ENCODE peak calls at places on chromosome 11, in nine cellular contexts. One of them, this sample, is unnamed.

GRCh38 chr11:1401656-1402221 is 12.0 kb downstream of the BRSK2 start:
- DNase-seq in K562: peak
- DNase-seq in hippocampal formation: peak
- DNase-seq in GM12864: no peak
- DNase-seq in activated CD4-positive, alpha-beta T cell treated with anti-CD3 and anti-CD28 coated beads, Interleukin-2, amount 10 ng/mL, durations not matched to agents 7 days and 5 days: peak
- DNase-seq in T1000: no peak
- DNase-seq in choroid plexus epithelial cell: peak
- DNase-seq in NCI-H345: peak
- DNase-seq in stimulated activated CD8-positive, alpha-beta memory T cell treated with anti-CD3 and anti-CD28 coated beads, Interleukin-15, amount 100 ng/mL, for 4 hours: no peak
- DNase-seq in this sample: peak

GRCh38 chr11:65977621-65978390 is 16.3 kb downstream of the SART1 start:
- DNase-seq in K562: no peak
- DNase-seq in hippocampal formation: no peak
- DNase-seq in GM12864: no peak
- DNase-seq in activated CD4-positive, alpha-beta T cell treated with anti-CD3 and anti-CD28 coated beads, Interleukin-2, amount 10 ng/mL, durations not matched to agents 7 days and 5 days: no peak
- DNase-seq in T1000: no peak
- DNase-seq in choroid plexus epithelial cell: no peak
- DNase-seq in NCI-H345: no peak
- DNase-seq in stimulated activated CD8-positive, alpha-beta memory T cell treated with anti-CD3 and anti-CD28 coated beads, Interleukin-15, amount 100 ng/mL, for 4 hours: no peak
- DNase-seq in this sample: no peak

GRCh38 chr11:121723261-121723741 is 270.5 kb upstream of the SORL1-AS1 start:
- DNase-seq in K562: no peak
- DNase-seq in hippocampal formation: peak
- DNase-seq in GM12864: no peak
- DNase-seq in activated CD4-positive, alpha-beta T cell treated with anti-CD3 and anti-CD28 coated beads, Interleukin-2, amount 10 ng/mL, durations not matched to agents 7 days and 5 days: no peak
- DNase-seq in T1000: no peak
- DNase-seq in choroid plexus epithelial cell: peak
- DNase-seq in NCI-H345: no peak
- DNase-seq in stimulated activated CD8-positive, alpha-beta memory T cell treated with anti-CD3 and anti-CD28 coated beads, Interleukin-15, amount 100 ng/mL, for 4 hours: no peak
- DNase-seq in this sample: no peak

GRCh38 chr11:57792060-57792541 is 30.5 kb downstream of the CTNND1 start:
- DNase-seq in K562: peak
- DNase-seq in hippocampal formation: no peak
- DNase-seq in GM12864: peak
- DNase-seq in activated CD4-positive, alpha-beta T cell treated with anti-CD3 and anti-CD28 coated beads, Interleukin-2, amount 10 ng/mL, durations not matched to agents 7 days and 5 days: peak
- DNase-seq in T1000: no peak
- DNase-seq in choroid plexus epithelial cell: peak
- DNase-seq in NCI-H345: no peak
- DNase-seq in stimulated activated CD8-positive, alpha-beta memory T cell treated with anti-CD3 and anti-CD28 coated beads, Interleukin-15, amount 100 ng/mL, for 4 hours: peak
- DNase-seq in this sample: peak

GRCh38 chr11:13040969-13041561 is 31.9 kb downstream of the RASSF10 start:
- DNase-seq in K562: peak
- DNase-seq in hippocampal formation: no peak
- DNase-seq in GM12864: no peak
- DNase-seq in activated CD4-positive, alpha-beta T cell treated with anti-CD3 and anti-CD28 coated beads, Interleukin-2, amount 10 ng/mL, durations not matched to agents 7 days and 5 days: no peak
- DNase-seq in T1000: no peak
- DNase-seq in choroid plexus epithelial cell: no peak
- DNase-seq in NCI-H345: peak
- DNase-seq in stimulated activated CD8-positive, alpha-beta memory T cell treated with anti-CD3 and anti-CD28 coated beads, Interleukin-15, amount 100 ng/mL, for 4 hours: no peak
- DNase-seq in this sample: no peak

GRCh38 chr11:35412285-35412684 is 7.1 kb downstream of the SLC1A2 start:
- DNase-seq in K562: peak
- DNase-seq in hippocampal formation: no peak
- DNase-seq in GM12864: no peak
- DNase-seq in activated CD4-positive, alpha-beta T cell treated with anti-CD3 and anti-CD28 coated beads, Interleukin-2, amount 10 ng/mL, durations not matched to agents 7 days and 5 days: no peak
- DNase-seq in T1000: no peak
- DNase-seq in choroid plexus epithelial cell: no peak
- DNase-seq in NCI-H345: no peak
- DNase-seq in stimulated activated CD8-positive, alpha-beta memory T cell treated with anti-CD3 and anti-CD28 coated beads, Interleukin-15, amount 100 ng/mL, for 4 hours: no peak
- DNase-seq in this sample: peak

GRCh38 chr11:116547571-116547970 is 225.2 kb downstream of the BUD13 start:
- DNase-seq in K562: no peak
- DNase-seq in hippocampal formation: no peak
- DNase-seq in GM12864: no peak
- DNase-seq in activated CD4-positive, alpha-beta T cell treated with anti-CD3 and anti-CD28 coated beads, Interleukin-2, amount 10 ng/mL, durations not matched to agents 7 days and 5 days: no peak
- DNase-seq in T1000: no peak
- DNase-seq in choroid plexus epithelial cell: no peak
- DNase-seq in NCI-H345: no peak
- DNase-seq in stimulated activated CD8-positive, alpha-beta memory T cell treated with anti-CD3 and anti-CD28 coated beads, Interleukin-15, amount 100 ng/mL, for 4 hours: no peak
- DNase-seq in this sample: no peak

GRCh38 chr11:10305964-10306918 is 1.4 kb downstream of the ADM start:
- DNase-seq in K562: no peak
- DNase-seq in hippocampal formation: no peak
- DNase-seq in GM12864: no peak
- DNase-seq in activated CD4-positive, alpha-beta T cell treated with anti-CD3 and anti-CD28 coated beads, Interleukin-2, amount 10 ng/mL, durations not matched to agents 7 days and 5 days: peak
- DNase-seq in T1000: no peak
- DNase-seq in choroid plexus epithelial cell: peak
- DNase-seq in NCI-H345: peak
- DNase-seq in stimulated activated CD8-positive, alpha-beta memory T cell treated with anti-CD3 and anti-CD28 coated beads, Interleukin-15, amount 100 ng/mL, for 4 hours: no peak
- DNase-seq in this sample: peak

GRCh38 chr11:575324-575995 is 810 bp upstream of the PHRF1 start:
- DNase-seq in K562: peak
- DNase-seq in hippocampal formation: no peak
- DNase-seq in GM12864: no peak
- DNase-seq in activated CD4-positive, alpha-beta T cell treated with anti-CD3 and anti-CD28 coated beads, Interleukin-2, amount 10 ng/mL, durations not matched to agents 7 days and 5 days: no peak
- DNase-seq in T1000: no peak
- DNase-seq in choroid plexus epithelial cell: peak
- DNase-seq in NCI-H345: peak
- DNase-seq in stimulated activated CD8-positive, alpha-beta memory T cell treated with anti-CD3 and anti-CD28 coated beads, Interleukin-15, amount 100 ng/mL, for 4 hours: no peak
- DNase-seq in this sample: peak

GRCh38 chr11:30392977-30393376 is 70.1 kb downstream of the ARL14EP start:
- DNase-seq in K562: no peak
- DNase-seq in hippocampal formation: no peak
- DNase-seq in GM12864: no peak
- DNase-seq in activated CD4-positive, alpha-beta T cell treated with anti-CD3 and anti-CD28 coated beads, Interleukin-2, amount 10 ng/mL, durations not matched to agents 7 days and 5 days: no peak
- DNase-seq in T1000: no peak
- DNase-seq in choroid plexus epithelial cell: no peak
- DNase-seq in NCI-H345: no peak
- DNase-seq in stimulated activated CD8-positive, alpha-beta memory T cell treated with anti-CD3 and anti-CD28 coated beads, Interleukin-15, amount 100 ng/mL, for 4 hours: no peak
- DNase-seq in this sample: no peak

GRCh38 chr11:84289381-84289906 is 1003.3 kb upstream of the CCDC90B start:
- DNase-seq in K562: no peak
- DNase-seq in hippocampal formation: no peak
- DNase-seq in GM12864: peak
- DNase-seq in activated CD4-positive, alpha-beta T cell treated with anti-CD3 and anti-CD28 coated beads, Interleukin-2, amount 10 ng/mL, durations not matched to agents 7 days and 5 days: no peak
- DNase-seq in T1000: no peak
- DNase-seq in choroid plexus epithelial cell: peak
- DNase-seq in NCI-H345: no peak
- DNase-seq in stimulated activated CD8-positive, alpha-beta memory T cell treated with anti-CD3 and anti-CD28 coated beads, Interleukin-15, amount 100 ng/mL, for 4 hours: no peak
- DNase-seq in this sample: peak

GRCh38 chr11:117453886-117454563 is 126.4 kb downstream of the CEP164 start:
- DNase-seq in K562: no peak
- DNase-seq in hippocampal formation: no peak
- DNase-seq in GM12864: no peak
- DNase-seq in activated CD4-positive, alpha-beta T cell treated with anti-CD3 and anti-CD28 coated beads, Interleukin-2, amount 10 ng/mL, durations not matched to agents 7 days and 5 days: no peak
- DNase-seq in T1000: no peak
- DNase-seq in choroid plexus epithelial cell: no peak
- DNase-seq in NCI-H345: no peak
- DNase-seq in stimulated activated CD8-positive, alpha-beta memory T cell treated with anti-CD3 and anti-CD28 coated beads, Interleukin-15, amount 100 ng/mL, for 4 hours: no peak
- DNase-seq in this sample: no peak

This sample was measured in mesenchymal stem cell.